ENCODE peak calls at places on chromosome 22, in nine cellular contexts. One of them, this sample, is unnamed.

GRCh38 chr22:27866136-27867091 is 52.6 kb downstream of the PITPNB start:
- DNase-seq in fibroblast of mammary gland: peak
- DNase-seq in fibroblast of pulmonary artery: peak
- DNase-seq in activated gamma-delta T cell: no peak
- DNase-seq in OCI-LY7: no peak
- DNase-seq in C1 segment of cervical spinal cord: no peak
- DNase-seq in germinal center: no peak
- DNase-seq in T-helper 2 cell: no peak
- DNase-seq in NCI-H1105: no peak
- DNase-seq in this sample: no peak

GRCh38 chr22:24177456-24177855 is 3.8 kb upstream of the SUSD2 start:
- DNase-seq in OCI-LY7: no peak
- DNase-seq in NCI-H1105: no peak
- DNase-seq in fibroblast of pulmonary artery: no peak
- DNase-seq in activated gamma-delta T cell: no peak
- DNase-seq in T-helper 2 cell: no peak
- DNase-seq in fibroblast of mammary gland: no peak
- DNase-seq in C1 segment of cervical spinal cord: no peak
- DNase-seq in germinal center: no peak
- DNase-seq in this sample: no peak

GRCh38 chr22:36149464-36149863 is 11.1 kb downstream of the APOL3 start:
- DNase-seq in germinal center: no peak
- DNase-seq in C1 segment of cervical spinal cord: no peak
- DNase-seq in fibroblast of mammary gland: peak
- DNase-seq in T-helper 2 cell: no peak
- DNase-seq in NCI-H1105: no peak
- DNase-seq in OCI-LY7: no peak
- DNase-seq in activated gamma-delta T cell: no peak
- DNase-seq in fibroblast of pulmonary artery: peak
- DNase-seq in this sample: no peak

GRCh38 chr22:27885977-27886842 is 32.8 kb downstream of the PITPNB start:
- DNase-seq in NCI-H1105: no peak
- DNase-seq in fibroblast of mammary gland: peak
- DNase-seq in OCI-LY7: peak
- DNase-seq in activated gamma-delta T cell: no peak
- DNase-seq in C1 segment of cervical spinal cord: no peak
- DNase-seq in T-helper 2 cell: peak
- DNase-seq in germinal center: peak
- DNase-seq in fibroblast of pulmonary artery: peak
- DNase-seq in this sample: peak

GRCh38 chr22:37892566-37893338 is 13.3 kb upstream of the MICALL1 start:
- DNase-seq in C1 segment of cervical spinal cord: peak
- DNase-seq in fibroblast of mammary gland: no peak
- DNase-seq in OCI-LY7: no peak
- DNase-seq in activated gamma-delta T cell: no peak
- DNase-seq in germinal center: no peak
- DNase-seq in NCI-H1105: no peak
- DNase-seq in T-helper 2 cell: no peak
- DNase-seq in fibroblast of pulmonary artery: peak
- DNase-seq in this sample: no peak

GRCh38 chr22:30310881-30311771 is 15.6 kb downstream of the TBC1D10A start:
- DNase-seq in fibroblast of pulmonary artery: peak
- DNase-seq in T-helper 2 cell: no peak
- DNase-seq in C1 segment of cervical spinal cord: no peak
- DNase-seq in activated gamma-delta T cell: no peak
- DNase-seq in NCI-H1105: no peak
- DNase-seq in fibroblast of mammary gland: peak
- DNase-seq in OCI-LY7: no peak
- DNase-seq in germinal center: no peak
- DNase-seq in this sample: no peak

GRCh38 chr22:23744001-23744400 is 6.9 kb downstream of the ZNF70 start:
- DNase-seq in activated gamma-delta T cell: no peak
- DNase-seq in OCI-LY7: no peak
- DNase-seq in T-helper 2 cell: no peak
- DNase-seq in NCI-H1105: no peak
- DNase-seq in fibroblast of pulmonary artery: no peak
- DNase-seq in C1 segment of cervical spinal cord: no peak
- DNase-seq in germinal center: no peak
- DNase-seq in fibroblast of mammary gland: no peak
- DNase-seq in this sample: no peak

GRCh38 chr22:31144223-31144622 is 3.9 kb upstream of the PLA2G3 start:
- DNase-seq in activated gamma-delta T cell: no peak
- DNase-seq in NCI-H1105: no peak
- DNase-seq in T-helper 2 cell: peak
- DNase-seq in fibroblast of mammary gland: peak
- DNase-seq in C1 segment of cervical spinal cord: no peak
- DNase-seq in fibroblast of pulmonary artery: peak
- DNase-seq in germinal center: no peak
- DNase-seq in OCI-LY7: no peak
- DNase-seq in this sample: no peak

GRCh38 chr22:42190274-42190673 is 59.7 kb upstream of the CYP2D6 start:
- DNase-seq in OCI-LY7: no peak
- DNase-seq in germinal center: no peak
- DNase-seq in activated gamma-delta T cell: no peak
- DNase-seq in T-helper 2 cell: no peak
- DNase-seq in C1 segment of cervical spinal cord: no peak
- DNase-seq in fibroblast of mammary gland: peak
- DNase-seq in fibroblast of pulmonary artery: peak
- DNase-seq in NCI-H1105: no peak
- DNase-seq in this sample: no peak

GRCh38 chr22:19446603-19447387 is 716 bp downstream of the C22orf39 start:
- DNase-seq in C1 segment of cervical spinal cord: no peak
- DNase-seq in activated gamma-delta T cell: no peak
- DNase-seq in OCI-LY7: no peak
- DNase-seq in fibroblast of pulmonary artery: peak
- DNase-seq in T-helper 2 cell: no peak
- DNase-seq in germinal center: no peak
- DNase-seq in NCI-H1105: no peak
- DNase-seq in fibroblast of mammary gland: peak
- DNase-seq in this sample: no peak

GRCh38 chr22:47190276-47190956 is 428.0 kb downstream of the TBC1D22A start:
- DNase-seq in fibroblast of pulmonary artery: no peak
- DNase-seq in germinal center: no peak
- DNase-seq in NCI-H1105: no peak
- DNase-seq in C1 segment of cervical spinal cord: no peak
- DNase-seq in OCI-LY7: no peak
- DNase-seq in T-helper 2 cell: no peak
- DNase-seq in activated gamma-delta T cell: no peak
- DNase-seq in fibroblast of mammary gland: no peak
- DNase-seq in this sample: no peak

GRCh38 chr22:30396871-30397655 is at the start of gene SEC14L2:
- DNase-seq in fibroblast of mammary gland: peak
- DNase-seq in T-helper 2 cell: peak
- DNase-seq in C1 segment of cervical spinal cord: peak
- DNase-seq in germinal center: peak
- DNase-seq in fibroblast of pulmonary artery: peak
- DNase-seq in activated gamma-delta T cell: peak
- DNase-seq in OCI-LY7: no peak
- DNase-seq in NCI-H1105: peak
- DNase-seq in this sample: peak

GRCh38 chr22:17198188-17199130 is 20.8 kb downstream of the ADA2 start:
- DNase-seq in fibroblast of mammary gland: peak
- DNase-seq in NCI-H1105: no peak
- DNase-seq in OCI-LY7: no peak
- DNase-seq in C1 segment of cervical spinal cord: no peak
- DNase-seq in germinal center: no peak
- DNase-seq in fibroblast of pulmonary artery: peak
- DNase-seq in T-helper 2 cell: no peak
- DNase-seq in activated gamma-delta T cell: no peak
- DNase-seq in this sample: no peak

GRCh38 chr22:38943181-38943580 is 14.2 kb upstream of the APOBEC3A start:
- DNase-seq in fibroblast of mammary gland: no peak
- DNase-seq in T-helper 2 cell: no peak
- DNase-seq in OCI-LY7: no peak
- DNase-seq in NCI-H1105: no peak
- DNase-seq in fibroblast of pulmonary artery: no peak
- DNase-seq in germinal center: no peak
- DNase-seq in activated gamma-delta T cell: no peak
- DNase-seq in C1 segment of cervical spinal cord: no peak
- DNase-seq in this sample: no peak

GRCh38 chr22:21564411-21564810 is 3.1 kb upstream of the UBE2L3 start:
- DNase-seq in fibroblast of mammary gland: no peak
- DNase-seq in activated gamma-delta T cell: no peak
- DNase-seq in germinal center: no peak
- DNase-seq in OCI-LY7: no peak
- DNase-seq in NCI-H1105: no peak
- DNase-seq in fibroblast of pulmonary artery: no peak
- DNase-seq in T-helper 2 cell: no peak
- DNase-seq in C1 segment of cervical spinal cord: no peak
- DNase-seq in this sample: no peak

GRCh38 chr22:24338701-24339451 is 68.2 kb downstream of the SPECC1L start:
- DNase-seq in T-helper 2 cell: peak
- DNase-seq in fibroblast of mammary gland: peak
- DNase-seq in OCI-LY7: no peak
- DNase-seq in germinal center: no peak
- DNase-seq in activated gamma-delta T cell: no peak
- DNase-seq in NCI-H1105: no peak
- DNase-seq in fibroblast of pulmonary artery: no peak
- DNase-seq in C1 segment of cervical spinal cord: no peak
- DNase-seq in this sample: no peak

GRCh38 chr22:30266445-30267381 is at the start of gene OSM:
- DNase-seq in OCI-LY7: peak
- DNase-seq in NCI-H1105: no peak
- DNase-seq in T-helper 2 cell: peak
- DNase-seq in activated gamma-delta T cell: peak
- DNase-seq in C1 segment of cervical spinal cord: no peak
- DNase-seq in fibroblast of mammary gland: no peak
- DNase-seq in germinal center: peak
- DNase-seq in fibroblast of pulmonary artery: no peak
- DNase-seq in this sample: peak

GRCh38 chr22:29739346-29739875 is 19.6 kb downstream of the CABP7 start:
- DNase-seq in activated gamma-delta T cell: no peak
- DNase-seq in T-helper 2 cell: no peak
- DNase-seq in C1 segment of cervical spinal cord: no peak
- DNase-seq in germinal center: no peak
- DNase-seq in fibroblast of pulmonary artery: no peak
- DNase-seq in fibroblast of mammary gland: no peak
- DNase-seq in NCI-H1105: no peak
- DNase-seq in OCI-LY7: no peak
- DNase-seq in this sample: no peak

GRCh38 chr22:19970479-19971275 is 29.1 kb upstream of the TXNRD2 start:
- DNase-seq in T-helper 2 cell: peak
- DNase-seq in germinal center: peak
- DNase-seq in NCI-H1105: peak
- DNase-seq in fibroblast of mammary gland: peak
- DNase-seq in C1 segment of cervical spinal cord: peak
- DNase-seq in OCI-LY7: peak
- DNase-seq in fibroblast of pulmonary artery: peak
- DNase-seq in activated gamma-delta T cell: peak
- DNase-seq in this sample: peak

GRCh38 chr22:27393371-27393770 is 408.2 kb downstream of the MN1 start:
- DNase-seq in T-helper 2 cell: no peak
- DNase-seq in germinal center: no peak
- DNase-seq in fibroblast of pulmonary artery: no peak
- DNase-seq in NCI-H1105: no peak
- DNase-seq in C1 segment of cervical spinal cord: no peak
- DNase-seq in OCI-LY7: no peak
- DNase-seq in fibroblast of mammary gland: no peak
- DNase-seq in activated gamma-delta T cell: no peak
- DNase-seq in this sample: no peak

GRCh38 chr22:49861642-49862407 is 8.2 kb downstream of the ZBED4 start:
- DNase-seq in C1 segment of cervical spinal cord: no peak
- DNase-seq in germinal center: no peak
- DNase-seq in NCI-H1105: no peak
- DNase-seq in T-helper 2 cell: no peak
- DNase-seq in activated gamma-delta T cell: no peak
- DNase-seq in fibroblast of mammary gland: peak
- DNase-seq in OCI-LY7: no peak
- DNase-seq in fibroblast of pulmonary artery: peak
- DNase-seq in this sample: no peak

GRCh38 chr22:47380692-47381091 is 618.2 kb downstream of the TBC1D22A start:
- DNase-seq in OCI-LY7: no peak
- DNase-seq in fibroblast of mammary gland: no peak
- DNase-seq in fibroblast of pulmonary artery: no peak
- DNase-seq in NCI-H1105: no peak
- DNase-seq in activated gamma-delta T cell: no peak
- DNase-seq in germinal center: no peak
- DNase-seq in C1 segment of cervical spinal cord: no peak
- DNase-seq in T-helper 2 cell: no peak
- DNase-seq in this sample: no peak

GRCh38 chr22:39622881-39623367 is 52.4 kb downstream of the CACNA1I start:
- DNase-seq in germinal center: peak
- DNase-seq in OCI-LY7: no peak
- DNase-seq in activated gamma-delta T cell: peak
- DNase-seq in fibroblast of mammary gland: peak
- DNase-seq in C1 segment of cervical spinal cord: peak
- DNase-seq in NCI-H1105: no peak
- DNase-seq in fibroblast of pulmonary artery: peak
- DNase-seq in T-helper 2 cell: peak
- DNase-seq in this sample: peak

GRCh38 chr22:28014141-28015055 is 95.3 kb upstream of the PITPNB start:
- DNase-seq in fibroblast of mammary gland: no peak
- DNase-seq in activated gamma-delta T cell: no peak
- DNase-seq in C1 segment of cervical spinal cord: no peak
- DNase-seq in OCI-LY7: no peak
- DNase-seq in fibroblast of pulmonary artery: no peak
- DNase-seq in germinal center: no peak
- DNase-seq in NCI-H1105: peak
- DNase-seq in T-helper 2 cell: no peak
- DNase-seq in this sample: no peak

GRCh38 chr22:49769691-49770315 is 57.9 kb downstream of the BRD1 start:
- DNase-seq in NCI-H1105: no peak
- DNase-seq in activated gamma-delta T cell: no peak
- DNase-seq in OCI-LY7: no peak
- DNase-seq in fibroblast of pulmonary artery: no peak
- DNase-seq in T-helper 2 cell: no peak
- DNase-seq in C1 segment of cervical spinal cord: no peak
- DNase-seq in fibroblast of mammary gland: no peak
- DNase-seq in germinal center: no peak
- DNase-seq in this sample: no peak

GRCh38 chr22:42385691-42386090 is 46.5 kb downstream of the NFAM1 start:
- DNase-seq in NCI-H1105: no peak
- DNase-seq in activated gamma-delta T cell: no peak
- DNase-seq in C1 segment of cervical spinal cord: no peak
- DNase-seq in germinal center: no peak
- DNase-seq in fibroblast of mammary gland: no peak
- DNase-seq in OCI-LY7: no peak
- DNase-seq in fibroblast of pulmonary artery: no peak
- DNase-seq in T-helper 2 cell: no peak
- DNase-seq in this sample: no peak

GRCh38 chr22:46845281-46846153 is 83.1 kb downstream of the TBC1D22A start:
- DNase-seq in NCI-H1105: no peak
- DNase-seq in T-helper 2 cell: no peak
- DNase-seq in C1 segment of cervical spinal cord: no peak
- DNase-seq in OCI-LY7: no peak
- DNase-seq in fibroblast of mammary gland: peak
- DNase-seq in activated gamma-delta T cell: no peak
- DNase-seq in germinal center: no peak
- DNase-seq in fibroblast of pulmonary artery: peak
- DNase-seq in this sample: no peak

GRCh38 chr22:33090836-33091235 is 32.7 kb upstream of the SYN3 start:
- DNase-seq in germinal center: no peak
- DNase-seq in T-helper 2 cell: no peak
- DNase-seq in C1 segment of cervical spinal cord: no peak
- DNase-seq in fibroblast of pulmonary artery: no peak
- DNase-seq in NCI-H1105: no peak
- DNase-seq in OCI-LY7: no peak
- DNase-seq in activated gamma-delta T cell: no peak
- DNase-seq in fibroblast of mammary gland: no peak
- DNase-seq in this sample: no peak